ENCODE peak calls at places on chromosomes 16 and 17, in seven cellular contexts. One of them, this sample, is unnamed.

GRCh38 chr17:40604327-40605080 is 39.2 kb upstream of the CCR7 start:
- DNase-seq in pancreas: no peak
- DNase-seq in choroid plexus epithelial cell: no peak
- DNase-seq in GM20000: no peak
- DNase-seq in tibial nerve: no peak
- DNase-seq in HFFc6: no peak
- DNase-seq in suprapubic skin: no peak
- DNase-seq in this sample: no peak

GRCh38 chr17:41734139-41734948 is at the start of gene HAP1:
- DNase-seq in pancreas: no peak
- DNase-seq in choroid plexus epithelial cell: peak
- DNase-seq in GM20000: no peak
- DNase-seq in tibial nerve: no peak
- DNase-seq in HFFc6: no peak
- DNase-seq in suprapubic skin: no peak
- DNase-seq in this sample: peak

GRCh38 chr17:6479626-6480324 is 35.5 kb downstream of the PIMREG start:
- DNase-seq in pancreas: no peak
- DNase-seq in choroid plexus epithelial cell: peak
- DNase-seq in GM20000: no peak
- DNase-seq in tibial nerve: no peak
- DNase-seq in HFFc6: no peak
- DNase-seq in suprapubic skin: no peak
- DNase-seq in this sample: no peak

GRCh38 chr16:86129541-86129940 is 230.6 kb downstream of the IRF8 start:
- DNase-seq in pancreas: no peak
- DNase-seq in choroid plexus epithelial cell: peak
- DNase-seq in GM20000: no peak
- DNase-seq in tibial nerve: no peak
- DNase-seq in HFFc6: no peak
- DNase-seq in suprapubic skin: no peak
- DNase-seq in this sample: no peak

GRCh38 chr16:66834746-66835145 is 4.0 kb upstream of the NAE1 start:
- DNase-seq in pancreas: no peak
- DNase-seq in choroid plexus epithelial cell: no peak
- DNase-seq in GM20000: no peak
- DNase-seq in tibial nerve: no peak
- DNase-seq in HFFc6: no peak
- DNase-seq in suprapubic skin: no peak
- DNase-seq in this sample: no peak

GRCh38 chr16:81238296-81239011 is at the start of gene BCO1:
- DNase-seq in pancreas: peak
- DNase-seq in choroid plexus epithelial cell: peak
- DNase-seq in GM20000: no peak
- DNase-seq in tibial nerve: no peak
- DNase-seq in HFFc6: peak
- DNase-seq in suprapubic skin: no peak
- DNase-seq in this sample: no peak

GRCh38 chr16:83059237-83059636 is 432.5 kb downstream of the CDH13 start:
- DNase-seq in pancreas: no peak
- DNase-seq in choroid plexus epithelial cell: no peak
- DNase-seq in GM20000: no peak
- DNase-seq in tibial nerve: no peak
- DNase-seq in HFFc6: no peak
- DNase-seq in suprapubic skin: no peak
- DNase-seq in this sample: no peak

GRCh38 chr17:7208027-7208571 is 11.5 kb downstream of the DLG4 start:
- DNase-seq in pancreas: no peak
- DNase-seq in choroid plexus epithelial cell: no peak
- DNase-seq in GM20000: no peak
- DNase-seq in tibial nerve: no peak
- DNase-seq in HFFc6: no peak
- DNase-seq in suprapubic skin: no peak
- DNase-seq in this sample: no peak

GRCh38 chr17:29289852-29290251 is 4.1 kb downstream of the NUFIP2 start:
- DNase-seq in pancreas: no peak
- DNase-seq in choroid plexus epithelial cell: no peak
- DNase-seq in GM20000: no peak
- DNase-seq in tibial nerve: no peak
- DNase-seq in HFFc6: no peak
- DNase-seq in suprapubic skin: no peak
- DNase-seq in this sample: no peak

GRCh38 chr16:49588729-49589384 is 215.3 kb downstream of the C16orf78 start:
- DNase-seq in pancreas: no peak
- DNase-seq in choroid plexus epithelial cell: peak
- DNase-seq in GM20000: no peak
- DNase-seq in tibial nerve: no peak
- DNase-seq in HFFc6: no peak
- DNase-seq in suprapubic skin: peak
- DNase-seq in this sample: peak

GRCh38 chr16:82584553-82585152 is 42.1 kb upstream of the CDH13 start:
- DNase-seq in pancreas: no peak
- DNase-seq in choroid plexus epithelial cell: no peak
- DNase-seq in GM20000: no peak
- DNase-seq in tibial nerve: no peak
- DNase-seq in HFFc6: no peak
- DNase-seq in suprapubic skin: no peak
- DNase-seq in this sample: no peak

GRCh38 chr16:68901910-68902309 is 58.6 kb downstream of the TANGO6 start:
- DNase-seq in pancreas: no peak
- DNase-seq in choroid plexus epithelial cell: peak
- DNase-seq in GM20000: no peak
- DNase-seq in tibial nerve: no peak
- DNase-seq in HFFc6: peak
- DNase-seq in suprapubic skin: no peak
- DNase-seq in this sample: no peak

GRCh38 chr17:76161619-76162222 is 20.7 kb upstream of the FOXJ1 start:
- DNase-seq in pancreas: no peak
- DNase-seq in choroid plexus epithelial cell: no peak
- DNase-seq in GM20000: no peak
- DNase-seq in tibial nerve: no peak
- DNase-seq in HFFc6: no peak
- DNase-seq in suprapubic skin: no peak
- DNase-seq in this sample: no peak

GRCh38 chr16:56847173-56847948 is 17.6 kb upstream of the SLC12A3 start:
- DNase-seq in pancreas: no peak
- DNase-seq in choroid plexus epithelial cell: no peak
- DNase-seq in GM20000: no peak
- DNase-seq in tibial nerve: no peak
- DNase-seq in HFFc6: peak
- DNase-seq in suprapubic skin: peak
- DNase-seq in this sample: no peak

GRCh38 chr17:12789075-12789975 is at the start of gene ARHGAP44:
- DNase-seq in pancreas: peak
- DNase-seq in choroid plexus epithelial cell: peak
- DNase-seq in GM20000: peak
- DNase-seq in tibial nerve: peak
- DNase-seq in HFFc6: peak
- DNase-seq in suprapubic skin: no peak
- DNase-seq in this sample: peak

GRCh38 chr17:78935419-78936323 is 10.5 kb upstream of the TIMP2 start:
- DNase-seq in pancreas: no peak
- DNase-seq in choroid plexus epithelial cell: peak
- DNase-seq in GM20000: no peak
- DNase-seq in tibial nerve: peak
- DNase-seq in HFFc6: peak
- DNase-seq in suprapubic skin: peak
- DNase-seq in this sample: peak

GRCh38 chr17:2393954-2394749 is 6.7 kb downstream of the MNT start:
- DNase-seq in pancreas: no peak
- DNase-seq in choroid plexus epithelial cell: no peak
- DNase-seq in GM20000: no peak
- DNase-seq in tibial nerve: no peak
- DNase-seq in HFFc6: no peak
- DNase-seq in suprapubic skin: peak
- DNase-seq in this sample: no peak

GRCh38 chr16:75559564-75560372 is 3.7 kb upstream of the TMEM231 start:
- DNase-seq in pancreas: no peak
- DNase-seq in choroid plexus epithelial cell: peak
- DNase-seq in GM20000: no peak
- DNase-seq in tibial nerve: no peak
- DNase-seq in HFFc6: no peak
- DNase-seq in suprapubic skin: no peak
- DNase-seq in this sample: no peak

DNA sequence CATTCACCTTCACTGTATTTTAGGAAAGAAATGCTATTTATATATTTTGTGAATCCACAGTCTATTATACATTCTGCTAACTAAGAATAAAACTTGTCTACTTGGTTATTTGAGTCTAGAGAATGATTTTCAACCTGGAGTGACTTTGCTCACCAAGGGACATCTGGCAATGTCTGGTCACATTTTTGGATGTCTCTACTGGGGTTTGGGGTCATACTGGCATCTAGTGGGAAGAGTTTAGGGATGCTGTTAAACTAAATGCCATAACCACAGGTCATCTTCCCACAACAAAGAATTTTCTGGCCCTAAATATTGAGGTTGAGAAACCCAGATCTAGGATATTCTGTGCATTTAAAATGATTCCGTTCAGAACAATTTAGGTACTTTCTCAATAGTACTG is 26.0 kb downstream of the KCNJ16 start:
- DNase-seq in pancreas: no peak
- DNase-seq in choroid plexus epithelial cell: peak
- DNase-seq in GM20000: no peak
- DNase-seq in tibial nerve: no peak
- DNase-seq in HFFc6: no peak
- DNase-seq in suprapubic skin: no peak
- DNase-seq in this sample: no peak
- TF ChIP-seq CTCF in pancreas: no peak
- TF ChIP-seq CTCF in choroid plexus epithelial cell: peak
- TF ChIP-seq CTCF in GM20000: no peak
- TF ChIP-seq CTCF in tibial nerve: no peak
- TF ChIP-seq CTCF in HFFc6: peak
- TF ChIP-seq CTCF in suprapubic skin: no peak
- TF ChIP-seq CTCF in this sample: no peak

DNA sequence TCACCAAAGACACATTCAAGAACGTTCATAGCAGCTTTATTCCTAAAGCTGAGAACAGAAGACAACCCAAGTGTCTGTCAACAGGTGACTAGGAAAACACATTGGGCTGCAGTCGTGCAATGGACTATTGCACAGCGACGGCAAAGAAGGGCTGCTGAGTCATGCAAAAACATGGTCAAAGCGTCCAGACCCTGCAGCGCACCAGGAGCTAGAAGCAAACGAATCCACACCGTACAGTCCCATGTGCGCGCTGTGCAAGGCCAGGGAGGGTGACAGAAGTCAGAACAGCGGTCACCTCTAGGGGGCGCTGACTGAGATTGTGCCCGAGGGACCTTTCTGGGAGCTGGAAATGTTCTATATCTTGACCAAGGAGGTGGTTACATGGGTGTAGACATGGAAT is 266.4 kb downstream of the MAF start:
- DNase-seq in pancreas: no peak
- DNase-seq in choroid plexus epithelial cell: no peak
- DNase-seq in GM20000: no peak
- DNase-seq in tibial nerve: no peak
- DNase-seq in HFFc6: no peak
- DNase-seq in suprapubic skin: no peak
- DNase-seq in this sample: no peak
- TF ChIP-seq CTCF in pancreas: no peak
- TF ChIP-seq CTCF in choroid plexus epithelial cell: no peak
- TF ChIP-seq CTCF in GM20000: peak
- TF ChIP-seq CTCF in tibial nerve: no peak
- TF ChIP-seq CTCF in HFFc6: no peak
- TF ChIP-seq CTCF in suprapubic skin: no peak
- TF ChIP-seq CTCF in this sample: peak

GRCh38 chr17:30990458-30990857 is 19.6 kb downstream of the RNF135 start:
- DNase-seq in pancreas: no peak
- DNase-seq in choroid plexus epithelial cell: no peak
- DNase-seq in GM20000: no peak
- DNase-seq in tibial nerve: no peak
- DNase-seq in HFFc6: no peak
- DNase-seq in suprapubic skin: no peak
- DNase-seq in this sample: no peak

GRCh38 chr17:30995347-30995746 is 24.5 kb downstream of the RNF135 start:
- DNase-seq in pancreas: no peak
- DNase-seq in choroid plexus epithelial cell: peak
- DNase-seq in GM20000: no peak
- DNase-seq in tibial nerve: no peak
- DNase-seq in HFFc6: no peak
- DNase-seq in suprapubic skin: no peak
- DNase-seq in this sample: no peak

GRCh38 chr17:30996481-30996880 is 25.6 kb downstream of the RNF135 start:
- DNase-seq in pancreas: no peak
- DNase-seq in choroid plexus epithelial cell: no peak
- DNase-seq in GM20000: no peak
- DNase-seq in tibial nerve: no peak
- DNase-seq in HFFc6: no peak
- DNase-seq in suprapubic skin: no peak
- DNase-seq in this sample: no peak

GRCh38 chr17:30997270-30997669 is 26.4 kb downstream of the RNF135 start:
- DNase-seq in pancreas: no peak
- DNase-seq in choroid plexus epithelial cell: no peak
- DNase-seq in GM20000: no peak
- DNase-seq in tibial nerve: no peak
- DNase-seq in HFFc6: no peak
- DNase-seq in suprapubic skin: no peak
- DNase-seq in this sample: no peak

DNA sequence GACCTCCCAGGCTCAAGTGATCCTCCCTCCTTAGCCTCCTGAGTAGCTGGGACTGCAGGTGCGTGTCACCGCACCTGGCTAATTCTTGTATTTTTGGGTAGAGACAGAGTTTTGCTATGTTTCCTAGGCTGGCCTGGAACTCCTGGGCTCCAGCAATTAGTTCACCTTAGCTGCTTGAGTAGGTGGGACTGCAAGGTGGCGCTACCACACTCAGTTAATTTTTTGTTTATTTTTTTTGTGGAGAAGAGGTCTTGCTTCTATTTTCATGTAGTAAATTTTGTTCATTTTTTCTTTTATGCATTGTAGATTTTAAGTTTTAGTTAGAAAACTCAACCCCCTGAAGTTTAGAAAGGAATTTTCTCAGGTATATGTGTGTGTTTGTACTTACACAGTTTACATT is 21.7 kb downstream of the RNF135 start:
- DNase-seq in pancreas: no peak
- DNase-seq in choroid plexus epithelial cell: no peak
- DNase-seq in GM20000: no peak
- DNase-seq in tibial nerve: no peak
- DNase-seq in HFFc6: no peak
- DNase-seq in suprapubic skin: no peak
- DNase-seq in this sample: no peak
- TF ChIP-seq CTCF in pancreas: no peak
- TF ChIP-seq CTCF in choroid plexus epithelial cell: no peak
- TF ChIP-seq CTCF in GM20000: no peak
- TF ChIP-seq CTCF in tibial nerve: no peak
- TF ChIP-seq CTCF in HFFc6: peak
- TF ChIP-seq CTCF in suprapubic skin: no peak
- TF ChIP-seq CTCF in this sample: no peak

DNA sequence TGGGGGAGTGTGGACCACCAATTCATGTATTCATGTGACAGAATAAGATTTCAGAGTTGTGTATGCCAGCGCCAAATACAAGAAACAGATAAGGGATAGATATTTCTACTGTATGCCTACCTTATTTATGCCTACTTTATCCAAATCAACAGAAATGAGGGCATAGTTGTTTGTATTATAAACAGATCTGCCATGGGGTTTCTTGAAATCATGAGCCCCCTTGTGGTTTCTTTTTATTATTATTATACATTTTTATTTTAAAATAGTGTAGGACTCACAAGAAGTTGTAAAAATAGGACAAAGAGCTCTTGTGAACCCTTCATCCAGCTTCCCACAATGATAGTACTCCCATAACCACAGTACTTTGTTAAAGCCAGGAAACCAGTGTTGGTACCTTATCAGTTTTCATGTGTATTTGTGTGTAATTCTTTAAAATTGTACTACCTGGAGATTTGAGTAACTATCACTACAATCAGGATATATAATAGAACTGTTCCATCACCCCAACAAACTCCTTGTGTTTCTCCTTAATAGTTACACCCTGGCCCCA is 229.4 kb downstream of the CCDC182 start:
- DNase-seq in pancreas: no peak
- DNase-seq in choroid plexus epithelial cell: no peak
- DNase-seq in GM20000: no peak
- DNase-seq in tibial nerve: no peak
- DNase-seq in HFFc6: no peak
- DNase-seq in suprapubic skin: no peak
- DNase-seq in this sample: no peak
- TF ChIP-seq CTCF in pancreas: no peak
- TF ChIP-seq CTCF in choroid plexus epithelial cell: peak
- TF ChIP-seq CTCF in GM20000: no peak
- TF ChIP-seq CTCF in tibial nerve: no peak
- TF ChIP-seq CTCF in HFFc6: peak
- TF ChIP-seq CTCF in suprapubic skin: no peak
- TF ChIP-seq CTCF in this sample: no peak

This sample was measured in mesothelial cell of epicardium.